ENCODE peak calls at places on chromosome 20, in seven cellular contexts. U, Y, Q, R, I, S and Z are unnamed samples.

GRCh38 chr20:38201356-38201755 is 36.3 kb upstream of the TGM2 start:
- DNase-seq in U (no peak), Y (no peak), Q (peak; percentile 72), R (no peak), I (peak; percentile 93), S (no peak), Z (no peak)

GRCh38 chr20:63696628-63697356 is at the start of gene TNFRSF6B:
- DNase-seq in U (no peak), Y (no peak), Q (peak; percentile 73), R (no peak), I (no peak), S (no peak), Z (no peak)

GRCh38 chr20:38222923-38223742 is 37.4 kb downstream of the KIAA1755 start:
- DNase-seq in U (no peak), Y (no peak), Q (no peak), R (no peak), I (no peak), S (no peak), Z (no peak)

GRCh38 chr20:36273414-36274247 is 32.5 kb upstream of the DLGAP4 start:
- DNase-seq in U (no peak), Y (no peak), Q (no peak), R (peak; percentile 23), I (peak; percentile 41), S (no peak), Z (no peak)

GRCh38 chr20:16498526-16499140 is 74.6 kb downstream of the KIF16B start:
- DNase-seq in U (no peak), Y (no peak), Q (no peak), R (no peak), I (peak; percentile 18), S (no peak), Z (no peak)

GRCh38 chr20:62924567-62925419 is 1.5 kb downstream of the DIDO1 start:
- DNase-seq in U (no peak), Y (no peak), Q (no peak), R (no peak), I (peak; percentile 76), S (peak; percentile 49), Z (no peak)

GRCh38 chr20:32327087-32327681 is 30.9 kb upstream of the ASXL1 start:
- DNase-seq in U (no peak), Y (no peak), Q (no peak), R (no peak), I (no peak), S (no peak), Z (no peak)

GRCh38 chr20:13852321-13852720 is 67.5 kb downstream of the NDUFAF5 start:
- DNase-seq in U (no peak), Y (no peak), Q (no peak), R (no peak), I (no peak), S (no peak), Z (no peak)

GRCh38 chr20:64220891-64221527 is 34.5 kb upstream of the PCMTD2 start:
- DNase-seq in U (no peak), Y (no peak), Q (no peak), R (peak; percentile 19), I (no peak), S (no peak), Z (no peak)

GRCh38 chr20:60138263-60139127 is 180.3 kb downstream of the CDH26 start:
- DNase-seq in U (peak; percentile 17), Y (peak; percentile 59), Q (no peak), R (peak; percentile 78), I (peak; percentile 55), S (peak; percentile 69), Z (no peak)

GRCh38 chr20:16352321-16352720 is 220.9 kb downstream of the KIF16B start:
- DNase-seq in U (no peak), Y (no peak), Q (no peak), R (no peak), I (no peak), S (no peak), Z (no peak)

GRCh38 chr20:2874456-2874855 is 1.2 kb downstream of the PTPRA start:
- DNase-seq in U (no peak), Y (no peak), Q (no peak), R (no peak), I (no peak), S (no peak), Z (peak; percentile 6)

GRCh38 chr20:63091901-63092659 is 85.3 kb upstream of the BHLHE23 start:
- DNase-seq in U (no peak), Y (peak; percentile 12), Q (peak; percentile 52), R (no peak), I (no peak), S (no peak), Z (no peak)

GRCh38 chr20:35363190-35363589 is 48.6 kb downstream of the UQCC1 start:
- DNase-seq in U (no peak), Y (no peak), Q (no peak), R (no peak), I (no peak), S (no peak), Z (no peak)

GRCh38 chr20:1302578-1303541 is 26.1 kb downstream of the SDCBP2 start:
- DNase-seq in U (no peak), Y (no peak), Q (no peak), R (no peak), I (peak; percentile 41), S (no peak), Z (no peak)

DNA sequence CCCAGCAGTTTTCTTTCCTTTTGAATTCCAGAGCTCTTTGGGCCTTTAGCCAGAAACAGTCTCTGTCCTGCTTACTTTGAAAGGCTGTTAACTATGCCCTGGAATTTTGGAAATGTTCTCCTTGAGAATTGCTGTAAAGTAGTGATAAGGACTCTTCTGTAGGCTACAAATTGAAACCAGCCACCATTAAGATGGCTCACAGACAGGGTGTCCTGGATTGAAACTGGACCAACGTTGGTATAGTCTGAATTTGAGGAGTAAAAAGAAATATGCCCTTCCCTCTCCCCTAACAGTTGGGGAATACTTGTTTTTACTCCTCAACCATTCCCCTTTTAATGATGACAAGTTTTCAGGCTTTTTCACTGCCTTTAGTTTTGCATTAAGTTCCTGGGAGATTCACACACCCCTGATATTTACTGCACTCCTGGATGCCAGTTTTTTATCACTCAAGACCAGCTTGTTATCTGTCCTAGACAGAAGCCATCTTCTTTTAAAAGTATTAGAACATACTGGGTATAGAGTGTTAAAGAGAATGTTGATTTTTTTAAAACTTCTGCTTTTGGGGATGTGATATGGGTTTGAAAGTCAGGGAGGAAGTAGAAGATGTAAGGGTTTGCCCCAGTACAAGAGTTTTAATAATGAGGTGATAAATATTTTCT is 21.9 kb downstream of the TOP1 start:
- DNase-seq in U (no peak), Y (no peak), Q (no peak), R (no peak), I (no peak), S (no peak), Z (no peak)
- H3K27ac ChIP-seq in U (no peak overlapping the region), Y (peak overlapping the region; percentile 31), Q (no peak overlapping the region), R (no peak overlapping the region), I (peak overlapping the region; percentile 54), S (no peak overlapping the region), Z (no peak overlapping the region)

GRCh38 chr20:57450419-57450818 is 59.2 kb downstream of the RBM38 start:
- DNase-seq in U (no peak), Y (peak; percentile 56), Q (peak; percentile 82), R (peak; percentile 77), I (no peak), S (peak; percentile 47), Z (no peak)
- H3K27ac ChIP-seq in U (no peak overlapping the region), Y (peak overlapping the region; percentile 5), Q (no peak overlapping the region), R (peak overlapping the region; percentile 35), I (no peak overlapping the region), S (no peak overlapping the region), Z (peak overlapping the region; percentile 15)

GRCh38 chr20:45433316-45433715 is 17.4 kb downstream of the PIGT start:
- DNase-seq in U (peak; percentile 78), Y (peak; percentile 81), Q (peak; percentile 79), R (no peak), I (no peak), S (no peak), Z (peak; percentile 84)
- H3K27ac ChIP-seq in U (peak overlapping the region; percentile 82), Y (peak overlapping the region; percentile 73), Q (peak overlapping the region; percentile 47), R (no peak overlapping the region), I (no peak overlapping the region), S (no peak overlapping the region), Z (peak overlapping the region; percentile 98)

GRCh38 chr20:57701651-57702050 is 8.2 kb downstream of the PMEPA1 start:
- DNase-seq in U (no peak), Y (no peak), Q (no peak), R (no peak), I (no peak), S (no peak), Z (no peak)
- H3K27ac ChIP-seq in U (peak overlapping the region; percentile 52), Y (no peak overlapping the region), Q (no peak overlapping the region), R (no peak overlapping the region), I (peak overlapping the region; percentile 96), S (no peak overlapping the region), Z (no peak overlapping the region)

DNA sequence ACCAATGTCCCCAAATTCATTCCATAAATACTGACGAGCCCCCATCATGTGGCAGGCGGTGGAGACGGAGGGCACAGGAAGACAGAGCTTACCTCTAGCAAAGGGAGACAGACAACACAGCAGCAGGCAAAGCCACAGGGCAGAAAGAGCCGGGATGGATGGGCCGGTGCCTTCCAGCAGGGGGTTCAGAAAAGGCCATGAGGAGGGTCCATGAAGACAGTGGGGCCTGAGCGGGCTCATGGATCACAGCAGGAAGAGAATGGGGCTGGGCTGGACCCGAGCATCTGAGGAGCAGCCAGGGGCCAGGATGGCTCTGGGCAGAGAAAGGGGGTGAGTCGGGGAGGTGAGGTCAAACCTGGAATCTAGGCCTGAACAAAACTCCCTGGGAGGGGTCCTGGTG is 42.0 kb downstream of the PREX1 start:
- DNase-seq in U (no peak), Y (no peak), Q (no peak), R (no peak), I (no peak), S (no peak), Z (no peak)
- H3K27ac ChIP-seq in U (no peak overlapping the region), Y (no peak overlapping the region), Q (no peak overlapping the region), R (no peak overlapping the region), I (no peak overlapping the region), S (no peak overlapping the region), Z (no peak overlapping the region)

GRCh38 chr20:47493954-47494293 is 7.8 kb upstream of the NCOA3 start:
- DNase-seq in U (no peak), Y (no peak), Q (no peak), R (no peak), I (peak; percentile 60), S (peak; percentile 34), Z (no peak)
- H3K27ac ChIP-seq in U (no peak overlapping the region), Y (peak overlapping the region; percentile 92), Q (peak overlapping the region; percentile 63), R (peak overlapping the region; percentile 62), I (peak overlapping the region; percentile 85), S (peak overlapping the region; percentile 3), Z (no peak overlapping the region)

GRCh38 chr20:43662943-43663655 is 3.8 kb upstream of the MYBL2 start:
- DNase-seq in U (no peak), Y (no peak), Q (no peak), R (no peak), I (peak; percentile 83), S (no peak), Z (no peak)
- H3K27ac ChIP-seq in U (no peak overlapping the region), Y (no peak overlapping the region), Q (no peak overlapping the region), R (no peak overlapping the region), I (peak overlapping the region; percentile 49), S (no peak overlapping the region), Z (no peak overlapping the region)

GRCh38 chr20:10510216-10510615 is 75.1 kb downstream of the SLX4IP start:
- DNase-seq in U (no peak), Y (no peak), Q (no peak), R (no peak), I (no peak), S (no peak), Z (no peak)
- H3K27ac ChIP-seq in U (no peak overlapping the region), Y (no peak overlapping the region), Q (no peak overlapping the region), R (no peak overlapping the region), I (peak overlapping the region; percentile 93), S (no peak overlapping the region), Z (no peak overlapping the region)